ENCODE peak calls at places on chromosomes 16 and 17, in five cellular contexts. J is kidney epithelial cell; R is CD4-positive, CD25-positive, alpha-beta regulatory T cell; Z is occipital lobe; D is NCI-H526 treated with DMSO at 0.1 percent for 48 hours. L is an unnamed sample.

GRCh38 chr17:75619506-75620431 is 13.5 kb upstream of the SMIM5 start:
- DNase-seq in Z (no peak), J (no peak), D (no peak), R (no peak), L (no peak)

GRCh38 chr16:84501077-84501735 is 3.3 kb downstream of the MEAK7 start:
- DNase-seq in J (peak), R (no peak), D (no peak), Z (no peak), L (peak)

GRCh38 chr17:46977348-46977747 is 1.7 kb downstream of the RPRML start:
- DNase-seq in R (no peak), J (peak), D (peak), Z (peak), L (no peak)

GRCh38 chr16:55225972-55226542 is 97.9 kb upstream of the IRX6 start:
- DNase-seq in J (no peak), D (no peak), Z (no peak), R (no peak), L (no peak)

GRCh38 chr16:47019563-47019962 is 46.1 kb upstream of the DNAJA2 start:
- DNase-seq in J (no peak), R (no peak), D (no peak), Z (no peak), L (no peak)

GRCh38 chr17:1083451-1084187 is 86.7 kb downstream of the TIMM22 start:
- DNase-seq in Z (no peak), R (no peak), D (peak), J (no peak), L (no peak)

GRCh38 chr16:34802848-34803599 is 1343.6 kb downstream of the TP53TG3F start:
- DNase-seq in J (no peak), R (no peak), Z (no peak), D (no peak), L (no peak)

GRCh38 chr17:13337171-13337570 is 264.6 kb downstream of the HS3ST3A1 start:
- DNase-seq in D (no peak), Z (no peak), R (no peak), J (no peak), L (no peak)

GRCh38 chr17:80468781-80469533 is 7.5 kb downstream of the NPTX1 start:
- DNase-seq in R (no peak), Z (peak), J (no peak), D (no peak), L (no peak)

GRCh38 chr17:64172510-64172909 is 42.6 kb upstream of the ERN1 start:
- DNase-seq in J (no peak), D (no peak), R (no peak), Z (no peak), L (no peak)

GRCh38 chr16:81436381-81436780 is 8.2 kb upstream of the CMIP start:
- DNase-seq in R (no peak), J (no peak), Z (no peak), D (no peak), L (no peak)

GRCh38 chr17:56785396-56785795 is 48.3 kb downstream of the C17orf67 start:
- DNase-seq in Z (no peak), J (no peak), D (no peak), R (no peak), L (peak)

GRCh38 chr17:17701658-17702057 is 20.4 kb downstream of the RAI1 start:
- DNase-seq in Z (no peak), J (no peak), D (no peak), R (no peak), L (no peak)

GRCh38 chr17:3594976-3595375 is 14.2 kb downstream of the TRPV1 start:
- DNase-seq in R (no peak), D (no peak), J (no peak), Z (no peak), L (no peak)

GRCh38 chr16:19307587-19308241 is 22.2 kb downstream of the CLEC19A start:
- DNase-seq in J (no peak), Z (no peak), D (no peak), R (no peak), L (no peak)

GRCh38 chr16:8619671-8620370 is 1.7 kb upstream of the METTL22 start:
- DNase-seq in D (no peak), Z (no peak), R (no peak), J (no peak), L (no peak)

GRCh38 chr17:70168044-70168978 is 1.0 kb upstream of the KCNJ2 start:
- DNase-seq in J (peak), R (no peak), Z (peak), D (peak), L (peak)

GRCh38 chr16:27235055-27235937 is 32.0 kb downstream of the KDM8 start:
- DNase-seq in J (no peak), R (peak), Z (peak), D (peak), L (peak)

GRCh38 chr17:13601776-13602551 is at the start of gene HS3ST3A1:
- DNase-seq in D (no peak), Z (no peak), R (no peak), J (peak), L (no peak)